ENCODE peak calls at places on chromosomes 12 and 14, in nine cellular contexts. O is CD8-positive, alpha-beta T cell; M is ovary; A is astrocyte of the spinal cord; L is coronary artery; D is fibroblast of pulmonary artery; H is A549; R is upper lobe of left lung; I is fibroblast of mammary gland. P is an unnamed sample.

GRCh38 chr12:51171884-51172514 is 936 bp downstream of the TFCP2 start:
- DNase-seq in O (peak; percentile 10), M (no peak), A (peak; percentile 30), L (no peak), D (peak; percentile 25), H (no peak), R (no peak), I (peak; percentile 49), P (no peak)

GRCh38 chr12:2332266-2332665 is 279.5 kb downstream of the CACNA1C start:
- DNase-seq in O (no peak), M (no peak), A (peak; percentile 31), L (no peak), D (peak; percentile 24), H (no peak), R (no peak), I (peak; percentile 36), P (no peak)

GRCh38 chr12:92739099-92739498 is 36.3 kb downstream of the PLEKHG7 start:
- DNase-seq in O (no peak), M (no peak), A (no peak), L (no peak), D (peak; percentile 29), H (no peak), R (no peak), I (peak; percentile 49), P (no peak)

GRCh38 chr14:99077076-99077843 is 194.7 kb downstream of the BCL11B start:
- DNase-seq in O (peak; percentile 8), M (no peak), A (no peak), L (no peak), D (no peak), H (no peak), R (no peak), I (no peak), P (no peak)

GRCh38 chr14:58541623-58542022 is 96.1 kb upstream of the DACT1 start:
- DNase-seq in O (no peak), M (no peak), A (no peak), L (no peak), D (no peak), H (no peak), R (no peak), I (no peak), P (no peak)

GRCh38 chr14:29898470-29898869 is 29.2 kb downstream of the PRKD1 start:
- DNase-seq in O (no peak), M (no peak), A (no peak), L (no peak), D (no peak), H (no peak), R (no peak), I (no peak), P (no peak)

GRCh38 chr14:101492716-101493115 is 68.6 kb upstream of the DIO3 start:
- DNase-seq in O (no peak), M (peak; percentile 8), A (no peak), L (peak; percentile 41), D (no peak), H (no peak), R (peak; percentile 75), I (no peak), P (no peak)

GRCh38 chr12:76143343-76144252 is 59.1 kb upstream of the NAP1L1 start:
- DNase-seq in O (peak; percentile 16), M (no peak), A (no peak), L (no peak), D (no peak), H (no peak), R (no peak), I (no peak), P (no peak)

GRCh38 chr14:61505815-61506809 is 184.7 kb downstream of the PRKCH start:
- DNase-seq in O (no peak), M (no peak), A (peak; percentile 81), L (no peak), D (peak; percentile 81), H (no peak), R (no peak), I (peak; percentile 88), P (no peak)

GRCh38 chr12:55074771-55075170 is 51.4 kb upstream of the OR9K2 start:
- DNase-seq in O (no peak), M (no peak), A (no peak), L (no peak), D (no peak), H (no peak), R (no peak), I (no peak), P (no peak)

GRCh38 chr12:85949253-85949652 is 75.2 kb downstream of the NTS start:
- DNase-seq in O (no peak), M (no peak), A (no peak), L (no peak), D (no peak), H (no peak), R (no peak), I (no peak), P (no peak)

GRCh38 chr14:102258136-102258535 is 46.8 kb downstream of the MOK start:
- DNase-seq in O (no peak), M (no peak), A (no peak), L (no peak), D (no peak), H (no peak), R (no peak), I (no peak), P (no peak)

GRCh38 chr12:68450947-68451260 is 118.7 kb upstream of the MDM1 start:
- DNase-seq in O (no peak), M (no peak), A (no peak), L (no peak), D (no peak), H (no peak), R (no peak), I (no peak), P (no peak)
- H3K4me3 ChIP-seq in O (peak overlapping the region; percentile 5), M (no peak overlapping the region), A (no peak overlapping the region), L (peak overlapping the region; percentile 51), D (no peak overlapping the region), H (no peak overlapping the region), R (no peak overlapping the region), I (no peak overlapping the region), P (no peak overlapping the region)

DNA sequence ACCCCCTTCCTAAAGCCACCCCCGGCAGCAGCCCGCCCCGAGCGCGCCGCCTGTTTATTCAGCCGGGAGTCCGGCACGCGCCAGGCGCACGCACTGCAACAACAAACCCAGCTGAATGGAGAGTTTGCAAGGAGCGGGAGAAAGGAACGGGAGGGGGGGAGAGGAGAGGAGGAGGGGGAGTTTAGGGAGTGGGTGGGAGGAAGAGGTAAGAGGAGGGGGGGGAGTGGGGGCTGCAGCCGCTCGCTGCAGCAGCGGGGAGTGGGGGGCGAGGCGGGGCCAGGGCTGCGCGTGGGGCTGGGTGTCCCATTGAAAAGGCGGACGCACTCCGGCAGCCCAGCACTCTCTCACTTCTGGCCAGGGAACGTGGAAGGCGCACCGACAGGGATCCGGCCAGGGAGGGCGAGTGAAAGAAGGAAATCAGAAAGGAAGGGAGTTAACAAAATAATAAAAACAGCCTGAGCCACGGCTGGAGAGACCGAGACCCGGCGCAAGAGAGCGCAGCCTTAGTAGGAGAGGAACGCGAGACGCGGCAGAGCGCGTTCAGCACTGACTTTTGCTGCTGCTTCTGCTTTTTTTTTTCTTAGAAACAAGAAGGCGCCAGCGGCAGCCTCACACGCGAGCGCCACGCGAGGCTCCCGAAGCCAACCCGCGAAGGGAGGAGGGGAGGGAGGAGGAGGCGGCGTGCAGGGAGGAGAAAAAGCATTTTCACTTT is at the start of gene ASCL1:
- DNase-seq in O (no peak), M (peak; percentile 15), A (no peak), L (no peak), D (peak; percentile 25), H (no peak), R (peak; percentile 70), I (peak; percentile 22), P (no peak)
- TF ChIP-seq CTCF in O (no peak), M (no peak), A (no peak), L (no peak), D (no peak), H (no peak), R (no peak), I (no peak), P (no peak)

DNA sequence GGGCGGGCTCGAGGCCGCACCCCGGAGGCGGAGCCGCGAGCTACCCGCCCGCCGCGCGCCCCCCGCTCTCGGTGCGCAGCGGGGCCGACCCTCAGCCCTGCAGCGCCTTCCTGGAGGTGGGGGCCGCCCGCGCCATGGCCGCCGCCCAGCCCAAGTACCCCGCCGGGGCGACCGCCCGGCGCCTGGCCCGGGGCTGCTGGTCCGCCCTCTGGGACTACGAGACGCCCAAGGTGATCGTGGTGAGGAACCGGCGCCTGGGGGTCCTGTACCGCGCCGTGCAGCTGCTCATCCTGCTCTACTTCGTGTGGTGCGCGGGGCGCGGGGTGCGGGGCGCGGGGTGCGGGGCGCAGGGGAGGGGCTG is at the start of gene P2RX2:
- DNase-seq in O (no peak), M (no peak), A (no peak), L (peak; percentile 49), D (no peak), H (no peak), R (no peak), I (no peak), P (no peak)
- H3K4me3 ChIP-seq in O (no peak within 1 kb of the TSS), M (no peak within 1 kb of the TSS), A (no peak within 1 kb of the TSS), L (peak within 1 kb of the TSS; percentile 42), D (no peak within 1 kb of the TSS), H (peak within 1 kb of the TSS; percentile 46), R (peak within 1 kb of the TSS; percentile 33), I (no peak within 1 kb of the TSS), P (no peak within 1 kb of the TSS)

GRCh38 chr14:79861111-79861510 is 350.2 kb downstream of the DIO2 start:
- DNase-seq in O (no peak), M (no peak), A (no peak), L (no peak), D (no peak), H (no peak), R (no peak), I (no peak), P (no peak)
- TF ChIP-seq CTCF in O (no peak), M (no peak), A (no peak), L (no peak), D (no peak), H (no peak), R (no peak), I (peak; percentile 16), P (no peak)

GRCh38 chr12:34354239-34355200 is 332.2 kb downstream of the ALG10 start:
- DNase-seq in O (no peak), M (no peak), A (no peak), L (no peak), D (no peak), H (peak; percentile 67), R (no peak), I (no peak), P (no peak)
- H3K4me3 ChIP-seq in O (no peak overlapping the region), M (no peak overlapping the region), A (no peak overlapping the region), L (no peak overlapping the region), D (no peak overlapping the region), H (peak overlapping the region; percentile 49), R (no peak overlapping the region), I (no peak overlapping the region), P (no peak overlapping the region)

GRCh38 chr12:19572920-19573558 is 133.7 kb downstream of the AEBP2 start:
- DNase-seq in O (peak; percentile 20), M (no peak), A (peak; percentile 61), L (no peak), D (peak; percentile 70), H (no peak), R (peak; percentile 34), I (peak; percentile 59), P (no peak)
- TF ChIP-seq CTCF in O (peak; percentile 33), M (no peak), A (peak; percentile 64), L (no peak), D (peak; percentile 49), H (peak; percentile 48), R (peak; percentile 29), I (peak; percentile 50), P (peak; percentile 64)